ENCODE peak calls at places on chromosomes 3 and 15, in five cellular contexts. C, E, J, F and D are unnamed samples.

GRCh38 chr15:65829150-65829764 is 37.2 kb upstream of the DENND4A start:
- DNase-seq in E (no peak), F (peak), C (no peak), J (no peak), D (no peak)

GRCh38 chr3:186356152-186356551 is 5.9 kb downstream of the DGKG start:
- DNase-seq in J (no peak), F (no peak), E (no peak), C (no peak), D (no peak)

GRCh38 chr3:138297059-138297607 is 32.5 kb downstream of the NME9 start:
- DNase-seq in F (no peak), C (no peak), E (no peak), J (no peak), D (no peak)

GRCh38 chr3:8954938-8955763 is 8.1 kb downstream of the RAD18 start:
- DNase-seq in F (no peak), E (no peak), J (no peak), C (no peak), D (peak)

GRCh38 chr15:75455982-75456531 is 4.6 kb upstream of the SIN3A start:
- DNase-seq in J (no peak), C (no peak), E (peak), F (peak), D (peak)

GRCh38 chr3:33218446-33219174 is at the start of gene SUSD5:
- DNase-seq in F (peak), C (no peak), E (peak), J (no peak), D (peak)

GRCh38 chr3:194740859-194741486 is 55.3 kb downstream of the FAM43A start:
- DNase-seq in F (peak), C (no peak), E (no peak), J (no peak), D (peak)

GRCh38 chr15:80946576-80946975 is 43.0 kb downstream of the MESD start:
- DNase-seq in C (no peak), F (no peak), J (no peak), E (no peak), D (no peak)

GRCh38 chr15:90912770-90913075 is 9.6 kb downstream of the MAN2A2 start:
- DNase-seq in F (no peak), C (no peak), E (no peak), J (no peak), D (no peak)

GRCh38 chr3:4866841-4867240 is 112.4 kb upstream of the BHLHE40 start:
- DNase-seq in C (no peak), E (peak), J (no peak), F (peak), D (peak)

GRCh38 chr3:189488241-189488767 is 142.9 kb upstream of the TP63 start:
- DNase-seq in C (no peak), F (peak), E (peak), J (no peak), D (peak)

GRCh38 chr3:188449421-188449820 is 295.5 kb downstream of the LPP start:
- DNase-seq in C (no peak), E (no peak), F (no peak), J (no peak), D (no peak)

GRCh38 chr15:45328663-45329062 is 49.7 kb downstream of the GATM start:
- DNase-seq in C (no peak), E (no peak), J (no peak), F (no peak), D (no peak)

GRCh38 chr15:57861805-57862586 is 155.5 kb downstream of the POLR2M start:
- DNase-seq in F (peak), C (no peak), J (no peak), E (peak), D (peak)

GRCh38 chr3:173009410-173009809 is 131.6 kb downstream of the SPATA16 start:
- DNase-seq in J (no peak), E (no peak), F (no peak), C (no peak), D (no peak)

GRCh38 chr3:180420804-180421203 is 181.2 kb upstream of the TTC14 start:
- DNase-seq in C (no peak), J (no peak), F (peak), E (no peak), D (no peak)

GRCh38 chr3:196202516-196202970 is 8.7 kb downstream of the ZDHHC19 start:
- DNase-seq in J (peak), F (peak), E (peak), C (no peak), D (peak)

GRCh38 chr3:180595536-180595935 is 6.4 kb upstream of the TTC14 start:
- DNase-seq in C (no peak), E (no peak), F (no peak), J (no peak), D (no peak)

GRCh38 chr15:34147371-34148140 is 45.7 kb downstream of the PGBD4 start:
- DNase-seq in J (no peak), C (no peak), F (peak), E (no peak), D (peak)

GRCh38 chr3:186825294-186825821 is 17.2 kb upstream of the ADIPOQ start:
- DNase-seq in C (no peak), E (peak), J (no peak), F (peak), D (peak)

GRCh38 chr3:194117114-194117845 is 18.7 kb upstream of the HES1 start:
- DNase-seq in F (no peak), E (no peak), J (no peak), C (no peak), D (no peak)

GRCh38 chr15:70140543-70141375 is 43.0 kb upstream of the TLE3 start:
- DNase-seq in F (no peak), E (no peak), C (no peak), J (no peak), D (peak)

GRCh38 chr15:66581972-66582537 is 16.3 kb upstream of the LCTL start:
- DNase-seq in E (no peak), F (no peak), J (no peak), C (no peak), D (no peak)

GRCh38 chr3:120033594-120033993 is 60.7 kb downstream of the GSK3B start:
- DNase-seq in F (no peak), J (no peak), E (no peak), C (no peak), D (no peak)

GRCh38 chr3:59286791-59287531 is 237.1 kb upstream of the CFAP20DC start:
- DNase-seq in F (no peak), C (no peak), E (no peak), J (no peak), D (peak)

GRCh38 chr15:40925863-40926658 is 3.1 kb upstream of the DLL4 start:
- DNase-seq in J (no peak), E (no peak), F (no peak), C (no peak), D (peak)

GRCh38 chr3:184022323-184022722 is 4.6 kb upstream of the ABCC5 start:
- DNase-seq in E (no peak), J (no peak), F (no peak), C (no peak), D (peak)

DNA sequence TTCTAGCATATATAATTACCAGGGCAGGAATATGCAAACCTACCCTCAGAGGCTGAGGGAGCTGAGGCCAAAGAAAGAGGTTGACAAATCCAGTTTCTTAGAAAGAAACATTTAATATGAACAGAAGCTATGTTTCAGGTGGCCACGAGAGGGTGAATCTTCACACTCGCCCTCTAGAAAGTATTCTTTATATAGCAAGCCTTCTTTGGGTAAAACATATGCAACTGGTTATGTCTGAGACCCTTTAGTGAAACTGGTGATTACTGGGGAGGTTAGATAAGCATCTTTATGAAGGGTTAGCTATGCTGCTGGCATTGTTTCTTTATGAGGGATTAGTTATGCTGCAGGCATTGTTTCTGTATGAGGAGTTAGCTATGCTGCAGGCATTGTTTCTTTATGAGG is 50.7 kb upstream of the GOLGA6L2 start:
- DNase-seq in C (no peak), F (no peak), J (no peak), E (no peak), D (peak)
- TF ChIP-seq CTCF in C (no peak), F (no peak), J (no peak), E (peak), D (peak)

DNA sequence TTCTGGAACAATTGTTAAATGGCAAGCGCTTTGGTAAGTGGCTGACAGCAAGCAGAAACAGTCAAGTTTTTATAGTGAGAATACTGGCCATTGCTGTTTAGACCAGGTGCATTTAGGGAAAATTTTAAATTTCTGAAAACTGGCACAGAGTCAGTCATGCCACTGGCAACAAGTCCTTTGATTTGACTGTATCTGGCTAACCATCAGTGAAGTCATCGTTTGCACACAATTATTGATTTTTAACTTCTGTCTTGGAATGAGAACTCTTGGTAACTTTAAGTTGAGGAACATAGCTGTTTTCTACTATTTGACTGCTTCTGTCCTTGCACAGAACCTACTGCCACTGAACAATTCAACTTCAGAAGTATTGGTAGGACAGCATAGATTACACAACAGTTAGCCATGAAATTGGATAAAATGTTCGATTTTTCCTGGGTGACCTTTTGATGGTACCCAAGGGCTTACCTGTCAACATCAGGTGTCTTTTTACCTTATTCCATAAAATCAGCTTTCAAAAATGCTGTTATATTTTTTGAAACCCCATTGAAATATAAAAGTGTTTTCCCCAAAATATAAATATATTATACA is 225.0 kb downstream of the PDZRN3 start:
- DNase-seq in C (no peak), J (no peak), F (no peak), E (no peak), D (no peak)
- H3K4me3 ChIP-seq in C (no peak), J (no peak), F (no peak), E (no peak), D (no peak)

DNA sequence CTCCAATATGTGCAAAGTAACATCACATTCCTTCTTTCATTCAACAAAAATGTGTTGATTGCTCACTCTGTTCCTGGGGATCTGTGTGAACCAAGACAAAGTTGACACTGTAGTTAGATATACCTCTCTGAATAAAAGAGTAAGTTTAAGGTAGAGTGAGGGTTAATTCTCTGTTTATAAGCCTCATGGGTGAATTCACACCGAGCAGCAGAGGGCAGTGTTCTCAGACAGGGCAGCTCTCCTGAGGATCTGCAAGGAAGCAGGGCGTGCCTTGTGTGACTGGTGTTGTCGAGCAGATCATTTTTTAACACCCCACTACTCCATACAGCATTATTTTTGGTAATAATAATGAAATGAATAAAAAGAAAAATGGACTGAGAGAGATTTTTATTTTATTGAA is 34.4 kb downstream of the PAQR9 start:
- DNase-seq in E (no peak), C (no peak), F (peak), J (no peak), D (peak)
- TF ChIP-seq CTCF in E (peak), C (peak), F (peak), J (no peak), D (peak)

DNA sequence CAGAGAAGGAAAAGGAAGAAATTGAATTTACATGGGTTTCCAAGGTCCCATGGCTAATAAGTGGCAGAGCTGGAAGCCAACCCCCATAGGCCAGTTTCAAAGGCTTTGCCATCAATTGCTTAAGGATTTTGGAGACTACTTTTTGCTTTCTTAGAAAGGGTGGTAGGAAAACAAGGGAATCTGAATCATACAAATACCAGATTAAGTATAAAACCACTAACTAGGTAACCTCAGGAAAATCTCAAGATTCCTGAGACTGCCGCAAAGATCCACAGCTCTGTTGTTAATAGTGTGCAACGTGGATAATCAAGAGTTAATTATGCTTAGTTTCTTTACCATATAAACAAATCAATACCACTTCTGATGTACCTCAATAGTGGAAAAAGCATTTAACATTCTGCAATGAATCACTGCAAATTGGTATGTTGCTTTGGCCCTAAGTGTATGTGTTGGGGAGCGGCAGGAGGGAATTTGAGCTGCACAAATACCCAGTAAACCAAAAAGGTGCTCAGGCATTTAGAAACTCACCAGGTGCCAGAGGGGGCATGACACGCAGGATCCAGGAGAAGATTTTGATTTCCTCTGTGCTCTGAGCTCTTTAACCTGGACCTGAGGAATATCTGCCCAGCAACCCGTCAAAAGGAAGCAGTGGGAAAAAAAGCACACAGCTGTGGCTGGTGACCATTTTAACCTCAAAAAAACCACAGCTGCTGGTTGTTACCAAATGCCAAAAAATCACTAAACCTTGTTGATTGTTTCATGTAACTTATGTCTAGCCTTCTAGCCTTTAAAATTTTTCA is 22.0 kb downstream of the AADAC start:
- DNase-seq in J (no peak), F (peak), C (no peak), E (no peak), D (peak)
- H3K4me3 ChIP-seq in J (no peak), F (no peak), C (no peak), E (no peak), D (no peak)